ENCODE peak calls at places on chromosomes 4 and X, in four cellular contexts. E is H9, Y is IMR-90, F is H1. K is an unnamed sample.

GRCh38 chrX:154840856-154841255 is 6.4 kb upstream of the SMIM9 start:
- DNase-seq in E (no peak), F (no peak), Y (peak; percentile 70), K (peak; percentile 42)

GRCh38 chrX:23694606-23695005 is 27.3 kb downstream of the PRDX4 start:
- DNase-seq in Y (peak; percentile 57), E (peak; percentile 39), F (no peak), K (peak; percentile 40)

GRCh38 chrX:57172544-57172943 is 35.3 kb upstream of the SPIN2A start:
- DNase-seq in Y (no peak), E (no peak), F (no peak), K (no peak)

GRCh38 chr4:164613761-164614277 is 140.1 kb upstream of the SMIM31 start:
- DNase-seq in E (no peak), Y (no peak), F (no peak), K (no peak)

GRCh38 chr4:110245567-110245966 is 47.2 kb upstream of the ELOVL6 start:
- DNase-seq in E (no peak), F (no peak), Y (peak; percentile 49), K (no peak)

GRCh38 chrX:121802881-121803412 is 755.5 kb downstream of the GLUD2 start:
- DNase-seq in E (no peak), F (no peak), Y (no peak), K (no peak)

GRCh38 chr4:3690576-3691152 is 75.5 kb upstream of the ADRA2C start:
- DNase-seq in E (peak; percentile 25), F (no peak), Y (no peak), K (no peak)

GRCh38 chr4:56619816-56620215 is 61.3 kb downstream of the HOPX start:
- DNase-seq in Y (no peak), E (peak; percentile 30), F (no peak), K (peak; percentile 18)

GRCh38 chr4:43251760-43252317 is 359.3 kb downstream of the GRXCR1 start:
- DNase-seq in E (no peak), Y (peak; percentile 15), F (no peak), K (no peak)

GRCh38 chrX:54357414-54358377 is at the start of gene WNK3:
- DNase-seq in F (peak; percentile 63), E (peak; percentile 88), Y (peak; percentile 57), K (peak; percentile 93)

GRCh38 chr4:126271266-126271665 is 956.5 kb downstream of the FAT4 start:
- DNase-seq in Y (no peak), E (no peak), F (no peak), K (peak; percentile 4)

GRCh38 chrX:70262952-70263567 is 3.1 kb upstream of the P2RY4 start:
- DNase-seq in F (peak; percentile 25), E (peak; percentile 81), Y (peak; percentile 28), K (peak; percentile 74)

DNA sequence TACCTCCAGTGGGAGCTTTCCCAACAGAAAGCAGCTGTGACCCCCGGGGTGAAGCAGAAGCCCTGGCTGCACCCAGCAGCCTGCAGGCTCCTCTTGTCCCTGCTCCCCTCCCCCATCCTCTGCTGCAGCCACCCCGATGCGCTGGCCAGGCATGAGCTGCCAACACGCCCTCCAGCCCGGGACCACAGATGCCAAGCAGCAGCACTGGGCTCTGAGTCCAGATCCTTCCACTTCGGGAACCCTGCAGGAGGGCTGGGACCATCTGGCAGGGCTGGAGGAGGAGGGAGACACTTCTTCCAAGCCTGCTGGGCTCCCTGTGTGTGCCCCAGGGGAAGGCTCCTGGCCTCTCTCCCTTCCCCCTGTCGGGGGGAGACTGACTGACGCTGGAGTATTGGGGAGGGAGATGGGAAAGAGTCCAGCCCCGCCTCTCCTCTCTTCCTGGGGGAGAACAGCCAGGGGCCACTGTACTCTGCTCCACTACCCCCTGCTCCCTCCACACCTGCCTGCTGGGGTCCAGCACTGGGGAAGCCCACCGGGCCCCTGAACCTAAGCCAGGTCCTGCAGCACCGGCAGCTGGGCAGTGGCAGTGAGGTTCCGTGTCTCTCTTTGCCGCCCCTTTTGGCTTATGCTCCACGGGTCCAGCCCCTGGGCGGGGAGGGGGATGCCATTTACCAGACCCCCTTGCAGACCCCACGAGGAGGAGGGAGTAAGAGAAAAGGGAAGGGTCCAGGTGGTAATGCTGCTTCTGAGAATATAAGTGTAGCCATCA is 55.7 kb downstream of the PPP2R2C start:
- DNase-seq in F (no peak), Y (no peak), E (no peak), K (peak; percentile 5)
- H3K56ac ChIP-seq in F (no peak overlapping the region), Y (no peak overlapping the region), E (no peak overlapping the region), K (no peak overlapping the region)

DNA sequence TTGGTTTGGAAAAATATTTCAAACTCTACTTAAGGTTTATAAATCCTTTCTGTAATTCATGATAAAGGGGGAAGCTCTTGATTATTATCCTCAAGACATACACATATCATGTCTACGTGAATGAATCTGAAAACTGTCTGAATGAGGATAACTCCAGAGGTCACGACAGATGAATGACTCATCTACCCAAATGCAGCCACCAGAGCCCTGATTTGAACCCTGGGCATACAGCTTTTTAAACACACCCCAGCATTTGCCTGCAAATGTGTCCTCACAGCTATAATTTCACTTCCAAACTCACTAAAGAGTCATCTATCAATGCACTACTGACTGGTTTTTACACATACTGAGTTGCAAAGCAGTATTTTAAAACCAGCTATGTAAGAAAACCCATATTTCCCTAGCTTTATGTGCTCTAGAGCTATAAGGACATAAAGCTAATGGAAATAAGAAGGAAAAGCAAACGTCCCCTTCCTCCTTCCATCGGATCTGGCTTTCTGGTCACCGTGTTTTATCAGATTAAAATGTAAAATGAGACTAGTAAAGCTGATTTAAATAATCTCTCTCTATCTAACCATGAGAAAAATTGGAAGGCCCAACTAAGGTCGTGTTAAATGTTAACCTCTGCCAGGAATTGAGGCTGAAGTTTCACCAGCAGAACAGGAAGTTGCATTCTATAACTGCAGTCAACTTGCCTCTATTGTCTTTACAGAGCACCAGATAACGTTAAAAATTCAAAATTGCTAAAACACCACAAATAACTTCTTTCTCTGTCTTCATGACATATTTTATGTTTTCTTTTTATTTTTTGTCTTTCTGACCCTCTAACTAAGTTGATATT is 63.1 kb upstream of the SPP1 start:
- DNase-seq in Y (no peak), F (no peak), E (no peak), K (no peak)
- H2AK5ac ChIP-seq in Y (no peak overlapping the region), F (no peak overlapping the region), E (no peak overlapping the region), K (peak overlapping the region; percentile 61)

GRCh38 chrX:372856-373640 is 13.7 kb downstream of the PPP2R3B start:
- DNase-seq in F (no peak), E (no peak), Y (peak; percentile 44), K (no peak)

GRCh38 chrX:373641-374471 is 12.9 kb downstream of the PPP2R3B start:
- DNase-seq in F (no peak), Y (peak; percentile 27), E (peak; percentile 59), K (peak; percentile 59)

GRCh38 chrX:370244-370962 is 16.3 kb downstream of the PPP2R3B start:
- DNase-seq in F (no peak), Y (no peak), E (no peak), K (no peak)

GRCh38 chrX:370963-371745 is 15.6 kb downstream of the PPP2R3B start:
- DNase-seq in F (no peak), E (no peak), Y (no peak), K (no peak)

GRCh38 chrX:371907-372306 is 14.8 kb downstream of the PPP2R3B start:
- DNase-seq in E (no peak), F (no peak), Y (no peak), K (no peak)
- H3K56ac ChIP-seq in E (no peak overlapping the region), F (no peak overlapping the region), Y (no peak overlapping the region), K (no peak overlapping the region)

GRCh38 chrX:87697409-87697808 is 179.8 kb downstream of the KLHL4 start:
- DNase-seq in E (no peak), Y (no peak), F (no peak), K (no peak)
- H2AK5ac ChIP-seq in E (no peak overlapping the region), Y (no peak overlapping the region), F (no peak overlapping the region), K (no peak overlapping the region)

DNA sequence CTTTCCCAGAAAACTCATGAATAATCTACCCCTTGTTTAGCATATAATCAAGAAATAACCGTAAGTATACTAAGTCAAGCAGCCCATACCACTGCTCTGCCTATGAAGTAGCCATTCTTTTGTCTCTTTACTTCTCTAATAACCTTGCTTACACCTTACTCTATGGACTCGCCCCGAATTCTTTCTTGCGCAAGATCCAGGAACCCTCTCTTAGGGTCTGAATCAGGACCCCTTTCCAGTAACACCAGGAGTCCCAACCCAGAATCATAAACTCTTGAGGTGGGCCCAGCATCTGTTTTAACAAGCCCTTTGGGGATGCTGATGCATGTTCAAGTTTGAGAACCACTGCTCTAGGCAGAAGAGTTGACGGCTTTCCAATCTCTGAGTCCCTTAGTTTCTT is 119.6 kb downstream of the BEND2 start:
- DNase-seq in E (no peak), Y (no peak), F (no peak), K (no peak)
- H3K56ac ChIP-seq in E (no peak overlapping the region), Y (no peak overlapping the region), F (no peak overlapping the region), K (no peak overlapping the region)